ENCODE peak calls at places on chromosome X, in six cellular contexts. T is A549, M is body of pancreas, U is K562, L is IMR-90, K is transverse colon. W is an unnamed sample.

GRCh38 chrX:12245650-12246645 is 107.7 kb downstream of the FRMPD4 start:
- DNase-seq in K (no peak), M (no peak), L (peak; percentile 57), U (no peak), T (peak; percentile 25), W (no peak)

GRCh38 chrX:123607806-123608205 is 125.0 kb downstream of the THOC2 start:
- DNase-seq in K (no peak), U (no peak), L (no peak), T (no peak), M (no peak), W (no peak)

GRCh38 chrX:103918050-103918449 is 44.4 kb upstream of the TMSB15B start:
- DNase-seq in U (peak; percentile 37), M (peak; percentile 63), K (peak; percentile 49), T (peak; percentile 81), L (peak; percentile 68), W (no peak)

GRCh38 chrX:139770366-139770765 is 62.4 kb upstream of the MCF2 start:
- DNase-seq in K (no peak), L (no peak), U (no peak), M (no peak), T (no peak), W (no peak)

GRCh38 chrX:72685810-72686465 is 28.2 kb downstream of the PHKA1 start:
- DNase-seq in K (no peak), U (no peak), M (peak; percentile 5), L (peak; percentile 37), T (peak; percentile 17), W (no peak)

GRCh38 chrX:21666679-21667078 is 8.5 kb upstream of the KLHL34 start:
- DNase-seq in T (no peak), M (no peak), L (peak; percentile 22), U (no peak), K (no peak), W (no peak)

GRCh38 chrX:22249371-22249770 is 23.3 kb upstream of the CBLL2 start:
- DNase-seq in T (no peak), L (no peak), M (no peak), U (no peak), K (no peak), W (no peak)

GRCh38 chrX:150035531-150035930 is 97.2 kb upstream of the EOLA2 start:
- DNase-seq in L (peak; percentile 39), M (no peak), K (no peak), U (no peak), T (peak; percentile 40), W (no peak)

GRCh38 chrX:44842555-44843317 is 1.1 kb upstream of the DUSP21 start:
- DNase-seq in M (no peak), T (no peak), L (no peak), U (no peak), K (no peak), W (no peak)

GRCh38 chrX:114841051-114841450 is 176.4 kb downstream of the IL13RA2 start:
- DNase-seq in M (no peak), K (no peak), U (no peak), L (peak; percentile 0), T (no peak), W (no peak)

GRCh38 chrX:41412261-41413167 is 34.6 kb upstream of the NYX start:
- DNase-seq in T (peak; percentile 37), L (no peak), K (peak; percentile 82), U (no peak), M (peak; percentile 33), W (peak; percentile 30)

GRCh38 chrX:97211070-97211469 is 327.4 kb downstream of the RPA4 start:
- DNase-seq in M (no peak), U (no peak), L (peak; percentile 18), K (no peak), T (no peak), W (no peak)

GRCh38 chrX:22634081-22634480 is 361.4 kb downstream of the CBLL2 start:
- DNase-seq in K (no peak), U (no peak), M (no peak), T (no peak), L (peak; percentile 79), W (no peak)

GRCh38 chrX:125003746-125004446 is 315.8 kb upstream of the TEX13C start:
- DNase-seq in K (no peak), L (no peak), T (no peak), M (no peak), U (no peak), W (no peak)

GRCh38 chrX:149120459-149120858 is 384.6 kb downstream of the IDS start:
- DNase-seq in U (no peak), K (no peak), M (no peak), T (no peak), L (no peak), W (no peak)

GRCh38 chrX:149074429-149074828 is 430.7 kb downstream of the IDS start:
- DNase-seq in K (no peak), U (no peak), T (no peak), L (no peak), M (no peak), W (peak; percentile 67)

GRCh38 chrX:97215166-97215565 is 331.5 kb downstream of the RPA4 start:
- DNase-seq in M (no peak), U (no peak), L (peak; percentile 56), T (no peak), K (no peak), W (no peak)

GRCh38 chrX:134460005-134460860 is at the start of gene HPRT1:
- DNase-seq in M (peak; percentile 87), L (peak; percentile 66), K (peak; percentile 87), U (peak; percentile 79), T (peak; percentile 79), W (peak; percentile 87)

GRCh38 chrX:74536142-74537010 is 78.0 kb downstream of the RLIM start:
- DNase-seq in T (no peak), L (peak; percentile 83), U (peak; percentile 22), M (peak; percentile 76), K (peak; percentile 78), W (peak; percentile 87)

GRCh38 chrX:15202458-15203177 is 67.3 kb downstream of the ASB9 start:
- DNase-seq in K (no peak), M (no peak), L (no peak), T (no peak), U (no peak), W (no peak)

DNA sequence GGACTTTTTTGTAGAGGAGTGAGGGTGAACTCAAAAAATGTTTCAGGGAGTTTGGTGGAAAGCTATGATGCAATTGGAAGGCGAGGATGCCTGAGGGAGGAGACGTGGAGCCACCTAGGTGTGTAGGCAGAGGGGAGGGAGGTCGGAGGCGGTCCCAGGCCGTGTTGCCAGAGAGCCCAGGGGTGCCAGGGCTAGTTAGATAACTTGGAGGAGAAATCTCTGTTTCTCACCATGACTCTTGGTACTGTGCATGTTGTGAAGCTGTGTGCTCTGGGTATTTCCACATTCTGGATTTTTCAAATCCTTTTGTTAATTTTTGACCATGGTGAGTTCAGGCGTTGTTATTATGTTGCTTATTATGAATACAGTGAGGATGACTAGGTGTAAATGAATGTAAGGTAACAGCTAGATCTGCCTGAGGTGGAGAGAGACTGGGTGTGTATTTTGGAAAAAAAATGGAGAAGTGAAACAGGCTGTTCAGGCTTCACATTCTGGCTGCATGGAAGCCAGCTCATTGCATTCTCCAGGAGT is 4.5 kb downstream of the RAB9A start:
- DNase-seq in L (no peak), U (no peak), M (peak; percentile 45), K (no peak), T (no peak), W (no peak)
- TF ChIP-seq POLR2A in L (no peak), U (no peak), M (no peak), K (no peak), T (no peak), W (no peak)

DNA sequence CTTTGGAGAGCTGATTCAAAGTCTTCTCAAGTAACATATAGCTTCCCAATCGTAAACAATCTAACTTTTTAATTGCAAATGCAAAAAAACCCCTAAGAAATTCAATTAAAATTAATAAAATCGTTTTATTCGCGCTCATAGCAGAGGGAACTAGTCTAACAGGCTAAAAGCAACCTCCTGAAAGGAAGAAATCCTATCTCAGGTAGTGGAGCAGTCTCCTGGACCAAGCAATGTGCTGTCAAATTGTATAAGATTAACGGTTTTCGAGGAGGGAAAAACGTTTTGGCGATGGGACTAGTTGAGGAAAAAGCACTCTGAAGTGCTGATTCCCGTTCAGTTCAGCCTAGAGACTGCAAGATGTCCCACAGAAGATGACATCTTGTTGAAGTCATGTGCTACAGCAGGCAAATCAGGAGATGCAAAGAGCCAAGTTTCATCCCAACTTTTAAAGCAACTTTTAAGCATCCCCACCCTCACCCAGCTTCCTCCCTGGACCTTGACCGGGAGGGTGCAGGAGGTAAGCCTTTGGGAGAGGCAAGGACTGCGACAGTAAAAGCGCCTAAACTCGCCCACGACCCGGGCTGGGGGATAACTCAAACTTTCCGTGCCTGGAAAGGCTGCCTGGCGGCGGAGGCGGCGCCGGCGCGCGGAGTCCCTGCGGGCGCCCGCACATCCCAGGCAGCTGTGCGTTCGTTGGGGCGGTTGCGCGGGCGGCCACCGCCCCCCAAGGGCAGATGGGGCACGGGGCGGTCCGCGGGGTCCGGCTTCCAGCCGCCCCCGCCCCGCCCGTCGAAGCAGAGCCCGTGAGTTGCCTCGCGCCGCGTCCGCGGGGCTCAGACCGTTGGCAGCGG is 784 bp downstream of the MAP7D3 start:
- DNase-seq in L (no peak), U (peak; percentile 30), K (no peak), T (peak; percentile 27), M (no peak), W (peak; percentile 31)
- H3K27ac ChIP-seq in L (peak overlapping the region; percentile 61), U (peak overlapping the region; percentile 60), K (peak overlapping the region; percentile 85), T (peak overlapping the region; percentile 91), M (no peak overlapping the region), W (peak overlapping the region; percentile 57)

DNA sequence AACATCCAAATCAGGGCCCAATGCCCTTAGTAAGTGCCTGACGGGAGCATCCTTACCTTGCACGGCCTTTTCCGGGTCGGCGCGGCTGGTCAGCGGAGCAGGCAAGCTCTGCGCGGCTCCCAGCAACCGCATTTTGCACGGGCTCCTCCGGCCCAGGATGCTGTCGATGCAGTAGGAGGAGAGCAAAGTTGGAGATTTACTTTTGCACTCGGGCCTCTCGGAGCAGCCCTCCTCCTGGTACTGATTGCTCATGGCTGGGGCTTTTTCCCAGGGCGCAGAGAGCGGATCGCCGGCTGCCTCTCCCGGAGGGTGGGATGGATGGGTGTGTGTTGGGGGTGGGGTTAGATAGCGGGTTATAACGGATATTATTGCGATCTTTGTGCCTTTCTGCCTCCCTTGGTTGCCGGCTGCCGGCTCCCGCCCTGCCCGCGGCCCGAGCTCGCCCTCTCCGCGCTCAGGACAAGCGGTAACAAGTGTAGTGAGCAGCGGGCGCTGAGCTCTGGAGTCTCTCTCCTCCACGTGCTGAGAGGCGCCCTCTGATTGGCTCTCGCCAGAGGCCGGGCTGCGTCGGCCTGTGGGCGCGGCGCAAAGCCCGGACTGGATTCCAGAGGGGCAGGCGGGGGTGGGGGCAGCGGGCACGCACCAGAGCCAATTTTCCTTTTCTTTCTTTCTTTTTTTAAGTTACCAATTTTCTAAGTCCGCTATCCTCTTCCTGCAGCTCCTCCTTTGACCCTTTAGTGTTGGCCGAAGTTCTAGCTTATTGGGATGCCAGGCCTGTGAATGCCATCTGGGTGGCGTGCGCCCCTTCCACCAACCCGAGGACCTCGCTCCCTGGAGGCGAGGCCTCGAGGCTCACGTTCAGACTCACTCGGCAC is at the start of gene ARX:
- DNase-seq in L (peak; percentile 42), T (peak; percentile 57), K (peak; percentile 51), M (peak; percentile 60), U (peak; percentile 92), W (peak; percentile 45)
- TF ChIP-seq POLR2A in L (no peak), T (no peak), K (no peak), M (no peak), U (no peak), W (no peak)

DNA sequence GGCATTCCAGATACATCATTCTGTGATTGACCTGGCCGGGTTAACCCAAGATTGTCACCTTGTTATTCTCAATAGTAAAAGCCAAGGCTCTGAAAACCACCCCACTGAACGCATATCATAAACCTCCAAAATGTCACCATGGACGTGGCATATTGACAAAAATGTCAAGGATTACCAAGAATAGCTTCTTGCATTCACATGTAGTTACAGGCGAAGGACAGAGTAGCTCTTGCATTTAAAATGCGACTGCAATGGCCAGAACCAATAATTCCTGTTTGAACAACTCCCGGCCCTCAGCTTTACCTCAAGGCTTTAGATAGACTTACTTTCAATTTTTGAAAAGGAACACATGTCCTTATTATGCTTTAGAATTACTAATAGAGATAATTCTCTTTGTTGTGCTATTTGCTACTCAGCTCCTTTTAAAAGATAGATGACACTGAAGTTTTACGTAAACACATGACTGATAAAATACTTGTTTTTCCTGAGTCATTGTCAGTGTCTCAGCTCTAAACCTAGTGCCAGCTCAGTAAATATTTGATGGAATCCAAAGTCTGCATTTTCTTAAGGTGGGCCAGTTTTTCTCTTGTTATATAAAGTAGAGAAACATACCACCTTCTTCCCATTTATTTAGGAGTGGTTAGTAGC is 66.3 kb downstream of the CLDN34 start:
- DNase-seq in T (peak; percentile 73), U (no peak), K (no peak), L (peak; percentile 54), M (no peak), W (no peak)
- H3K27ac ChIP-seq in T (peak overlapping the region; percentile 96), U (no peak overlapping the region), K (no peak overlapping the region), L (no peak overlapping the region), M (no peak overlapping the region), W (peak overlapping the region; percentile 51)